ENCODE peak calls at places on chromosomes 6 and 20, in seven cellular contexts. T is body of pancreas, H is left lung, M is pancreas, B is A673, J is stomach, Q is endodermal cell. F is an unnamed sample.

GRCh38 chr6:52013035-52013434 is 74.4 kb downstream of the PKHD1 start:
- DNase-seq in B (no peak), Q (no peak), H (no peak), T (peak; percentile 14), M (no peak), J (peak; percentile 35), F (no peak)

GRCh38 chr20:35635652-35636051 is 20.0 kb downstream of the SPAG4 start:
- DNase-seq in Q (no peak), J (no peak), T (no peak), H (no peak), B (no peak), M (no peak), F (no peak)

GRCh38 chr6:110951986-110952794 is 6.3 kb upstream of the GTF3C6 start:
- DNase-seq in M (no peak), B (peak; percentile 21), Q (peak; percentile 46), J (no peak), T (no peak), H (no peak), F (no peak)

GRCh38 chr6:144264270-144265060 is 20.7 kb upstream of the UTRN start:
- DNase-seq in M (no peak), Q (peak; percentile 80), J (no peak), T (peak; percentile 66), H (no peak), B (peak; percentile 35), F (peak; percentile 77)

GRCh38 chr6:159821111-159821510 is 21.0 kb downstream of the PNLDC1 start:
- DNase-seq in J (no peak), T (no peak), Q (no peak), M (no peak), H (no peak), B (no peak), F (no peak)

GRCh38 chr6:141267420-141267819 is 865.3 kb upstream of the GJE1 start:
- DNase-seq in T (no peak), M (no peak), H (no peak), Q (no peak), J (no peak), B (no peak), F (no peak)

GRCh38 chr6:155524249-155524651 is 68.6 kb upstream of the NOX3 start:
- DNase-seq in H (no peak), Q (no peak), T (no peak), J (no peak), B (peak; percentile 86), M (no peak), F (no peak)

GRCh38 chr6:5511924-5512323 is 250.6 kb downstream of the FARS2 start:
- DNase-seq in H (no peak), J (no peak), T (no peak), M (no peak), B (peak; percentile 47), Q (no peak), F (no peak)

GRCh38 chr20:20894280-20894679 is 181.8 kb upstream of the RALGAPA2 start:
- DNase-seq in M (no peak), H (no peak), Q (no peak), T (no peak), J (no peak), B (no peak), F (no peak)
- H3K27ac ChIP-seq in M (no peak overlapping the region), H (no peak overlapping the region), Q (no peak overlapping the region), T (no peak overlapping the region), J (no peak overlapping the region), B (no peak overlapping the region), F (no peak overlapping the region)

DNA sequence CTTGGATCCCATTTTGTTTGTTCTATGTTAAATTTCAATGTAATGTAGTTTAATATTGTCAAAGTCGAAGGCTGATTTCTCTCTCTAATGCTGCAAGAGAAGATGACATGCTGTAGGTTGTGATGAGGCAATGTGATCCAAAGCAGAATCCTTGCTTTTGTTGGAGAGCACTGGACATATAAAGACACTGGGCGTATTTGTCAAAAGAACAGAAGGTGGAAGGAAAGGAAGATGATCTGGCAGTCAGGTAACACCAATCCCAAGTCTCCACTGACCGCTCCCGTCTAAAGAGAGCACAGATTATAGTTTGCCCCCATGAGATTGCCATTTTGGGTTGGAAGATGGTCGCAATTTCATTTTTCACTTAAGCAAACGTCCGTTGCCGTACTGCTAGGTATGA is 935 bp upstream of the RFX6 start:
- DNase-seq in M (no peak), J (no peak), B (no peak), Q (no peak), H (no peak), T (no peak), F (no peak)
- H3K27me3 ChIP-seq in M (peaks cover 11% of the 10 kb centered on the region), J (no peaks in the 10 kb centered on the region), B (peaks cover 88% of the 10 kb centered on the region), Q (peaks cover 74% of the 10 kb centered on the region), H (peaks cover 55% of the 10 kb centered on the region), T (peaks cover 16% of the 10 kb centered on the region), F (peaks cover 4% of the 10 kb centered on the region)

GRCh38 chr6:85401186-85402062 is 48.5 kb upstream of the NT5E start:
- DNase-seq in J (no peak), Q (no peak), H (no peak), B (no peak), T (no peak), M (no peak), F (no peak)

GRCh38 chr6:85403331-85404015 is 46.4 kb upstream of the NT5E start:
- DNase-seq in M (no peak), H (no peak), B (peak; percentile 95), T (no peak), Q (peak; percentile 59), J (no peak), F (no peak)

GRCh38 chr6:85402922-85403321 is 47.0 kb upstream of the NT5E start:
- DNase-seq in T (no peak), J (no peak), H (no peak), B (no peak), M (no peak), Q (no peak), F (no peak)

GRCh38 chr6:85400331-85400730 is 49.6 kb upstream of the NT5E start:
- DNase-seq in B (no peak), H (no peak), T (no peak), Q (no peak), J (no peak), M (no peak), F (no peak)

GRCh38 chr6:85402071-85402470 is 47.8 kb upstream of the NT5E start:
- DNase-seq in M (no peak), H (no peak), T (no peak), J (no peak), Q (no peak), B (peak; percentile 55), F (no peak)
- H3K4me1 ChIP-seq in M (peaks cover 23% of the 10 kb centered on the region), H (peaks cover 12% of the 10 kb centered on the region), T (peaks cover 52% of the 10 kb centered on the region), J (peaks cover 46% of the 10 kb centered on the region), Q (no peaks in the 10 kb centered on the region), B (peaks cover 57% of the 10 kb centered on the region), F (no peaks in the 10 kb centered on the region)

DNA sequence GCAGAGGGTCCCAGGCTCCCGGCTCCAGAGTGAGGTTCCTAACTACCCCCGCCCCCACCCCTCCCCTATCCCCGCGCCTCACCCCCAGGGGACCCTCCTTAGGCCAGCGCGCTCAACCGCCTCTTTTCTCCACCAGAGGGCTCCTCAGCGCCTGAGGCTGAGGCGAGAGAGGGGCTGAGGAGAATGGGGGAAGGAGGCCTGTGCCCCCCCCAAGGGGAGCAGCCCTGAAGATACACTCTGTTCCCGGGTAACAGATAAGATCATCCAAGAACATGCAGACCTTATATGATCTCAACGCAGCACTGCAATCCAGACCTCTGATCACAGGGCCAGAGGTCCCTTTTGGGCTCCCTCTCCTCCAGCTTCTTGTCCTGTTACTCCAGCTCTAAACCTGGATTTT is 43.3 kb upstream of the MRPS10 start:
- DNase-seq in T (peak; percentile 22), M (no peak), H (no peak), J (no peak), Q (peak; percentile 85), B (peak; percentile 66), F (peak; percentile 60)
- H3K27ac ChIP-seq in T (no peak overlapping the region), M (no peak overlapping the region), H (no peak overlapping the region), J (peak overlapping the region; percentile 44), Q (no peak overlapping the region), B (no peak overlapping the region), F (no peak overlapping the region)

DNA sequence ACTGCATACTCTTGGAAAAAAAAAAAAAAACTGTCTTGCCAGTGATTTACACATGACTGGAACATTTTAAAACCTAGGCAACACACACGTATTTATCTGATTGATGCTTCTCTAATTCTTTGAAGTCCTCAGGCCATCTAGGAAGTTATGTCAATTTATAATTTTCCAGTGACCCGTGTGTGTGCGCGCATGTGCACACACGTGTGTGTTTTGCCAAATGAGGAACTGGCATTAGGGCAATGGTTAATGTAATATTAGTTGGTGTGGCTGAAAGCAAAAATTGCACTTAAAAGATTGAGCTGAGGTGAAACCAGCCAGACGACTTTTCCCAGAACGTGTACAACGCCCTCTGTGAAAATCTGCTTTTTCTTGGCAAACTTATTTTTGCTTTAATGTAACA is 315.2 kb downstream of the TFAP2A start:
- DNase-seq in J (no peak), T (peak; percentile 14), Q (no peak), B (no peak), H (no peak), M (no peak), F (no peak)
- H3K27me3 ChIP-seq in J (no peaks in the 10 kb centered on the region), T (no peaks in the 10 kb centered on the region), Q (peaks cover 36% of the 10 kb centered on the region), B (no peaks in the 10 kb centered on the region), H (peaks cover 14% of the 10 kb centered on the region), M (no peaks in the 10 kb centered on the region), F (no peaks in the 10 kb centered on the region)

GRCh38 chr6:40792183-40792582 is 205.0 kb upstream of the LRFN2 start:
- DNase-seq in H (no peak), J (no peak), B (no peak), M (no peak), T (no peak), Q (no peak), F (no peak)

GRCh38 chr6:40788661-40789111 is 201.5 kb upstream of the LRFN2 start:
- DNase-seq in H (no peak), B (no peak), Q (no peak), T (no peak), J (no peak), M (no peak), F (no peak)

GRCh38 chr6:40789143-40789764 is 202.1 kb upstream of the LRFN2 start:
- DNase-seq in H (no peak), Q (peak; percentile 77), B (no peak), J (no peak), M (no peak), T (no peak), F (no peak)

GRCh38 chr6:40794581-40794980 is 207.4 kb upstream of the LRFN2 start:
- DNase-seq in T (no peak), Q (no peak), M (no peak), J (no peak), H (no peak), B (no peak), F (no peak)

GRCh38 chr6:40791004-40791403 is 203.8 kb upstream of the LRFN2 start:
- DNase-seq in H (no peak), Q (peak; percentile 92), B (no peak), T (no peak), J (no peak), M (no peak), F (no peak)
- H3K4me1 ChIP-seq in H (no peaks in the 10 kb centered on the region), Q (peaks cover 6% of the 10 kb centered on the region), B (no peaks in the 10 kb centered on the region), T (no peaks in the 10 kb centered on the region), J (peaks cover 9% of the 10 kb centered on the region), M (no peaks in the 10 kb centered on the region), F (no peaks in the 10 kb centered on the region)

GRCh38 chr20:10219993-10220750 is 1.5 kb downstream of the SNAP25 start:
- DNase-seq in T (no peak), M (no peak), J (no peak), Q (no peak), H (no peak), B (no peak), F (no peak)
- H3K27ac ChIP-seq in T (no peak overlapping the region), M (no peak overlapping the region), J (no peak overlapping the region), Q (no peak overlapping the region), H (no peak overlapping the region), B (no peak overlapping the region), F (no peak overlapping the region)

GRCh38 chr20:54156981-54157835 is 16.6 kb downstream of the CYP24A1 start:
- DNase-seq in M (no peak), Q (no peak), H (no peak), J (no peak), B (no peak), T (no peak), F (no peak)
- H3K27me3 ChIP-seq in M (no peaks in the 10 kb centered on the region), Q (no peaks in the 10 kb centered on the region), H (peaks cover 20% of the 10 kb centered on the region), J (no peaks in the 10 kb centered on the region), B (no peaks in the 10 kb centered on the region), T (no peaks in the 10 kb centered on the region), F (peaks cover 34% of the 10 kb centered on the region)

F was measured in SJCRH30.